ENCODE peak calls at places on chromosomes 2 and 18, in ten cellular contexts. P, L, Z, S, A, F, X, G, I and R are unnamed samples.

GRCh38 chr2:133566967-133567645 is 1.2 kb downstream of the NCKAP5 start:
- DNase-seq in P (peak; percentile 81), L (peak; percentile 74), Z (no peak), S (peak; percentile 67), A (no peak), F (no peak), X (no peak), G (no peak), I (peak; percentile 37), R (no peak)

GRCh38 chr2:207617011-207617671 is 8.1 kb downstream of the METTL21A start:
- DNase-seq in P (peak; percentile 21), L (peak; percentile 91), Z (no peak), S (peak; percentile 89), A (no peak), F (no peak), X (no peak), G (no peak), I (no peak), R (no peak)

GRCh38 chr18:43620936-43621335 is 343.6 kb upstream of the SYT4 start:
- DNase-seq in P (peak; percentile 55), L (peak; percentile 22), Z (no peak), S (peak; percentile 2), A (no peak), F (no peak), X (no peak), G (no peak), I (no peak), R (peak; percentile 64)

GRCh38 chr2:11498543-11499034 is 32.6 kb upstream of the E2F6 start:
- DNase-seq in P (peak; percentile 19), L (no peak), Z (peak; percentile 85), S (peak; percentile 30), A (no peak), F (no peak), X (no peak), G (peak; percentile 7), I (peak; percentile 42), R (no peak)

GRCh38 chr18:57210711-57211411 is 64.0 kb downstream of the BOD1L2 start:
- DNase-seq in P (peak; percentile 50), L (no peak), Z (no peak), S (no peak), A (no peak), F (no peak), X (no peak), G (no peak), I (no peak), R (no peak)

GRCh38 chr2:198325359-198325758 is 521.0 kb downstream of the PLCL1 start:
- DNase-seq in P (no peak), L (no peak), Z (no peak), S (no peak), A (no peak), F (no peak), X (no peak), G (no peak), I (no peak), R (no peak)

GRCh38 chr2:96260404-96261260 is 5.2 kb downstream of the TMEM127 start:
- DNase-seq in P (peak; percentile 83), L (peak; percentile 84), Z (no peak), S (peak; percentile 93), A (no peak), F (no peak), X (peak; percentile 44), G (peak; percentile 42), I (peak; percentile 64), R (peak; percentile 90)

GRCh38 chr2:48258750-48259149 is 271.2 kb upstream of the STON1 start:
- DNase-seq in P (no peak), L (no peak), Z (no peak), S (no peak), A (no peak), F (no peak), X (no peak), G (no peak), I (no peak), R (no peak)

GRCh38 chr2:70111752-70112591 is 24.7 kb downstream of the PCBP1 start:
- DNase-seq in P (peak; percentile 52), L (peak; percentile 52), Z (peak; percentile 62), S (no peak), A (no peak), F (no peak), X (no peak), G (no peak), I (no peak), R (no peak)

GRCh38 chr2:82986899-82987298 is 1472.2 kb downstream of the SUCLG1 start:
- DNase-seq in P (no peak), L (no peak), Z (no peak), S (no peak), A (no peak), F (no peak), X (no peak), G (no peak), I (no peak), R (no peak)

GRCh38 chr2:181655519-181655918 is 1.4 kb downstream of the CERKL start:
- DNase-seq in P (no peak), L (peak; percentile 7), Z (no peak), S (no peak), A (no peak), F (no peak), X (no peak), G (no peak), I (no peak), R (no peak)

GRCh38 chr18:58862851-58863538 is 1.7 kb upstream of the ZNF532 start:
- DNase-seq in P (peak; percentile 45), L (peak; percentile 76), Z (peak; percentile 82), S (no peak), A (peak; percentile 57), F (no peak), X (peak; percentile 33), G (peak; percentile 11), I (peak; percentile 44), R (no peak)

GRCh38 chr2:165573534-165574461 is 104.3 kb downstream of the CSRNP3 start:
- DNase-seq in P (peak; percentile 78), L (peak; percentile 53), Z (no peak), S (no peak), A (peak; percentile 46), F (no peak), X (no peak), G (no peak), I (peak; percentile 43), R (no peak)

GRCh38 chr18:27793013-27793412 is 383.9 kb downstream of the CDH2 start:
- DNase-seq in P (no peak), L (no peak), Z (no peak), S (no peak), A (no peak), F (no peak), X (no peak), G (no peak), I (no peak), R (no peak)

GRCh38 chr18:2540575-2540974 is 30.7 kb downstream of the METTL4 start:
- DNase-seq in P (no peak), L (no peak), Z (no peak), S (no peak), A (no peak), F (no peak), X (no peak), G (no peak), I (no peak), R (no peak)

GRCh38 chr18:59907172-59907571 is 7.4 kb downstream of the PMAIP1 start:
- DNase-seq in P (no peak), L (no peak), Z (no peak), S (no peak), A (no peak), F (no peak), X (no peak), G (no peak), I (no peak), R (peak; percentile 17)

GRCh38 chr2:199914372-199914958 is 3.4 kb downstream of the C2orf69 start:
- DNase-seq in P (no peak), L (no peak), Z (no peak), S (no peak), A (no peak), F (no peak), X (no peak), G (no peak), I (no peak), R (peak; percentile 15)

GRCh38 chr2:217717541-217717940 is 285.3 kb downstream of the TNS1 start:
- DNase-seq in P (no peak), L (no peak), Z (no peak), S (no peak), A (no peak), F (no peak), X (no peak), G (no peak), I (no peak), R (no peak)

GRCh38 chr2:191649519-191649918 is 28.4 kb upstream of the NABP1 start:
- DNase-seq in P (no peak), L (no peak), Z (no peak), S (no peak), A (no peak), F (no peak), X (no peak), G (no peak), I (no peak), R (no peak)

GRCh38 chr2:45227347-45227746 is 218.1 kb upstream of the SIX2 start:
- DNase-seq in P (no peak), L (no peak), Z (no peak), S (no peak), A (no peak), F (no peak), X (no peak), G (no peak), I (no peak), R (no peak)

GRCh38 chr18:74242451-74243096 is 49.2 kb downstream of the CYB5A start:
- DNase-seq in P (peak; percentile 41), L (no peak), Z (no peak), S (no peak), A (no peak), F (no peak), X (no peak), G (no peak), I (peak; percentile 18), R (peak; percentile 13)

GRCh38 chr18:58362027-58362575 is 266.8 kb downstream of the ALPK2 start:
- DNase-seq in P (peak; percentile 51), L (peak; percentile 95), Z (no peak), S (peak; percentile 85), A (no peak), F (no peak), X (no peak), G (no peak), I (no peak), R (no peak)

GRCh38 chr18:62437520-62438329 is 85.1 kb upstream of the ZCCHC2 start:
- DNase-seq in P (no peak), L (no peak), Z (no peak), S (peak; percentile 21), A (no peak), F (no peak), X (no peak), G (no peak), I (no peak), R (no peak)

GRCh38 chr2:166375736-166376487 is at the start of gene SCN9A:
- DNase-seq in P (peak; percentile 89), L (peak; percentile 83), Z (peak; percentile 91), S (peak; percentile 72), A (peak; percentile 66), F (no peak), X (peak; percentile 44), G (peak; percentile 8), I (peak; percentile 90), R (no peak)

GRCh38 chr2:231305221-231305620 is 90.3 kb upstream of the B3GNT7 start:
- DNase-seq in P (no peak), L (no peak), Z (no peak), S (no peak), A (no peak), F (no peak), X (no peak), G (no peak), I (no peak), R (no peak)

GRCh38 chr2:1516798-1517060 is 103.5 kb downstream of the TPO start:
- DNase-seq in P (no peak), L (no peak), Z (peak; percentile 67), S (no peak), A (no peak), F (no peak), X (no peak), G (no peak), I (no peak), R (no peak)

GRCh38 chr2:23918837-23919489 is 8.0 kb downstream of the ATAD2B start:
- DNase-seq in P (no peak), L (no peak), Z (peak; percentile 23), S (no peak), A (no peak), F (no peak), X (no peak), G (no peak), I (no peak), R (no peak)

GRCh38 chr2:70450641-70451250 is 102.9 kb downstream of the TGFA start:
- DNase-seq in P (no peak), L (no peak), Z (no peak), S (no peak), A (peak; percentile 13), F (no peak), X (no peak), G (no peak), I (peak; percentile 26), R (no peak)